ENCODE peak calls at places on chromosomes 11 and 22, in five cellular contexts. K is adrenal gland, D is psoas muscle, I is IMR-90, B is left ventricle myocardium inferior. U is an unnamed sample. For H3K36me3, the result is how much of the 10 kb centered on the place peaks cover.

GRCh38 chr11:113077379-113077778 is 116.2 kb downstream of the NCAM1 start:
- DNase-seq in B (no peak), D (no peak), I (no peak), K (no peak), U (no peak)

GRCh38 chr11:111365722-111366559 is 13.1 kb downstream of the POU2AF1 start:
- DNase-seq in B (no peak), D (no peak), I (no peak), K (no peak), U (no peak)

GRCh38 chr11:1625541-1625940 is 3.6 kb upstream of the KRTAP5-4 start:
- DNase-seq in D (no peak), B (no peak), K (no peak), I (no peak), U (no peak)

GRCh38 chr11:8095356-8095755 is 14.3 kb downstream of the TUB start:
- DNase-seq in B (no peak), D (no peak), K (no peak), I (no peak), U (no peak)

GRCh38 chr11:134765565-134765964 is 353.5 kb upstream of the B3GAT1 start:
- DNase-seq in K (no peak), B (no peak), D (no peak), I (no peak), U (no peak)

GRCh38 chr22:33659423-33659822 is 260.9 kb downstream of the LARGE1 start:
- DNase-seq in K (no peak), I (no peak), B (no peak), D (no peak), U (no peak)

GRCh38 chr22:49666146-49666809 is 161.4 kb downstream of the BRD1 start:
- DNase-seq in B (no peak), K (no peak), I (no peak), D (no peak), U (no peak)

GRCh38 chr11:128456566-128457268 is 130.6 kb downstream of the ETS1 start:
- DNase-seq in D (no peak), I (no peak), B (no peak), K (no peak), U (no peak)

GRCh38 chr11:115154355-115154736 is 349.9 kb downstream of the CADM1 start:
- DNase-seq in B (no peak), I (no peak), D (no peak), K (no peak), U (no peak)

GRCh38 chr22:49638788-49639187 is 188.9 kb downstream of the BRD1 start:
- DNase-seq in B (no peak), D (no peak), K (peak), I (no peak), U (no peak)

GRCh38 chr22:44891293-44891747 is 118.5 kb downstream of the PHF21B start:
- DNase-seq in I (no peak), K (no peak), B (no peak), D (no peak), U (no peak)

GRCh38 chr11:94141511-94142307 is 13.1 kb downstream of the PANX1 start:
- DNase-seq in D (no peak), I (no peak), B (no peak), K (no peak), U (peak)
- H3K36me3 ChIP-seq in D (under half), I (under half), B (under half), K (under half), U (under half)

GRCh38 chr11:12102588-12103410 is 7.6 kb upstream of the MICAL2 start:
- DNase-seq in D (no peak), K (no peak), B (no peak), I (no peak), U (no peak)
- TF ChIP-seq CTCF in D (no peak), K (no peak), B (peak), I (peak), U (no peak)

DNA sequence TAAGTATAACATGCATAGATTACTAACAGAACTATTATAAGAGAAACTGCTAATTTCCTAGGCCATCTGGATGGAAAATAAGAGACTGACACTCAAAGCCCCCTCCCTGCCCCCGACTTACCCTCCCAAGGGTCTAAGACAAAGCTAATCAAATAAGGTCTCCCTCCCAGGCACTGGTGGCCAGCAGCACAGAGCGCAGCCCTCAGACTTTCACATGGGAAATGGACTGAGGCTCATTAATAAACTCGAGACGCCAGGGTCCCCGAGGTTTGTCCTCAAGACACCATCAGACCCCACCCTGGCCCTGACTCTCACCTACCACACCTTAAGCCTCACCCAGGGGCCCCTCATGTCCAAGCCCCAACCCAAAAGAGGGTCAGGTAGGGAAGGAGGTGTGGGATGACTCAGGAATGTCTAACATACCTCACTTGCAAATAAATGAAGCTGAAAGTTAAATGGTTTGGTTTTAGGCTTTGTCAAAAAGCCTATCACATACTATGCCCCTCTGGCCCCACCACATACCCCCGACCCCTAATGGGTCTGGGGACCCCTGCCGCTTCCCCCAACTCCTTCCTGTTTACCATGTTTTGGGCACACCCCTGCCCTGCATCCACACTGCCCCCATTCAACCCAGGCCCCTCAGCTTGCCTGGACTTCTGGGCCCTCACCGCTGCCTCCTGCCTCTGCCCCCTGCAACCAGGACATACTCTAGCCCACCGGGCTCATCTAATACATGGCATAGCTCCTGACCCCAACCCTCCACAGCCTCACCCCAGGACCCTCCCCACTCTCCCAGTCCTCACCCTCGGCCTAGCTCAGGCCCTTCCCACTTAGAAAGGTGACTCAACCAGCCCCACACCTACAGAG is 11.4 kb downstream of the ARAP1 start:
- DNase-seq in I (no peak), D (no peak), K (no peak), B (no peak), U (no peak)
- H3K27ac ChIP-seq in I (no peak), D (no peak), K (peak), B (peak), U (peak)

GRCh38 chr11:78226684-78227680 is 38.3 kb downstream of the USP35 start:
- DNase-seq in I (no peak), B (no peak), D (no peak), K (no peak), U (no peak)

GRCh38 chr11:78221396-78222315 is 32.9 kb downstream of the USP35 start:
- DNase-seq in D (no peak), B (no peak), I (no peak), K (peak), U (no peak)

GRCh38 chr11:78224906-78225420 is 36.2 kb downstream of the USP35 start:
- DNase-seq in K (no peak), D (no peak), I (no peak), B (no peak), U (no peak)

GRCh38 chr11:78223320-78223954 is 34.7 kb downstream of the USP35 start:
- DNase-seq in K (peak), D (no peak), B (no peak), I (no peak), U (no peak)

DNA sequence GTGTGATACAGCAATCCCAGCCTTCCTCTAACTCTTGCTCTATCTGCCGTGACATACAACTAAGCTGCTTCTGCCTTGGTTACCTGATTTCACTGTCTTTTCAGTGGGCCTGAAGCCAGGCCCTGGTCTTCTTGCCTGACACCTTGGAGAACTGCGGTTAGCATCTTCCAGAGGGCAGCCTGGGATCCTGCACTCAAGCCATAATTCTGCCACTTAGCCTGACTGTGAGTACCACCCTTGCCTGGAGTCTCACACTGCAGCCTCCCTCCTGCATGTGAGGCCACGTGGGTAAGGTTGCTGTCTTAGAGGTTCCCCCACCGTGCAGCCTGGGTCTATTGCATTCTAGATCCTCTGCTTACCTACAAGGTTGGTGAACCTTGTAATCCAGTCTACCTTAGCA is 35.8 kb downstream of the USP35 start:
- DNase-seq in B (no peak), D (no peak), K (no peak), I (no peak), U (no peak)
- H3K36me3 ChIP-seq in B (half or more), D (half or more), K (half or more), I (under half), U (under half)

DNA sequence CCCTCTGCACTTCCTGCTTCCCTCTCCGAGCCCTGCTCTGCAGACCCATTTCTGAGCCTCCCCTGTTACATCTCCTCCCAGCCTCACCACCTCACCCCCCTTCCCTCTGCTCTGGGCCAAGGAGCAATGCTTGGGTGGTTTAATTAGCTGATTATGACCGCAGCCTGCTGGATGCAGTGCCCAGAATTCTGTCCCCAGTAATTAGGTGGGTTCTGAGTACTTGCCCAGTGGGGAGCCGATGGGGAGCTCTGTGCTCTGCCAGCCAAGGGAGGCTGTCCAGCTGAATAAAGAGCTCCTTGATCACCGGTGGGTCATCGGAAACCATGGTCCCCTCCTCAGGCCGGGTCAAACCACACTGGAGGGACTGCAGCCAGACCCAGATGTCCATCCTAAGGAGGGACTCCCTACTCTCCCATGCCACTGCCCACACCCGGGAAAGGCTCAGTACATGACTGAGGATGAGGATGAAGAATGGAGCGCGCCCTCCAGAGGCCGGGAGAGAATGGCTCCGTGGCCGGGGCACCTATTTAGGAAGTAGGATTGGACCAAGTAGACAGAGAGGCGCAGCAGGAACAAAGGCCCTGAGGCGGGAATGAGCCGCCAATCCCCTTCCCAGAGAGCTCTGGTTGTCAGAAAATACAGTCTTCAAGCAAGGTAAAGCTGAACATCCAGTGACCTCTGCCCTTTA is 9.1 kb downstream of the ARRB1 start:
- DNase-seq in D (no peak), B (no peak), K (no peak), I (no peak), U (no peak)
- TF ChIP-seq CTCF in D (no peak), B (no peak), K (no peak), I (no peak), U (no peak)

GRCh38 chr11:72718101-72718501 is 34.1 kb downstream of the ARAP1 start:
- DNase-seq in I (no peak), D (no peak), B (no peak), K (no peak), U (no peak)

GRCh38 chr11:72720047-72720446 is 32.2 kb downstream of the ARAP1 start:
- DNase-seq in B (peak), D (no peak), K (no peak), I (no peak), U (no peak)

GRCh38 chr11:72719551-72719950 is 32.7 kb downstream of the ARAP1 start:
- DNase-seq in B (no peak), D (no peak), K (no peak), I (no peak), U (no peak)

GRCh38 chr11:72720806-72721205 is 31.4 kb downstream of the ARAP1 start:
- DNase-seq in D (no peak), B (no peak), I (no peak), K (no peak), U (no peak)

DNA sequence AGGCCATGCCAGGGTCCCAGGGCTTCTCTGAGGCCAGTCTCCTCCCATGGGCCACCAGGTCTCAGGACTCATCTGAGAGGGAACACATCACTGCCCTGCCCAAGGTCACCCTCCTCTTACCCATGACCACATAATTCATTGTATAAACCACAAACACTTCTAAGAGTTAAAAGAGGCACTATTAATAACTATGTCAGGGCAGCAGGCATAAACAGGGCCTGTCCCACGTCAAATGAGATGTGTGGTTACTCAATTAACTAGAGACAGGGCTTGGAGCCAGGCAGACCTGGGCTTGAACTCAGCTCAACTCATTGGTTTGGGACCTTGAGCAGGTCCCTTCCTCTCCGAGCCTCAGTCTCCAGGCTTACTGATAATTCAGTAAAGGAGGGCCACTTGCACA is 33.1 kb downstream of the ARAP1 start:
- DNase-seq in K (no peak), B (peak), I (peak), D (no peak), U (no peak)
- H3K27ac ChIP-seq in K (peak), B (peak), I (no peak), D (peak), U (no peak)

U was measured in WERI-Rb-1.